ENCODE peak calls at places on chromosomes 13 and 19, in eight cellular contexts. X is WTC11; T is CD8-positive, alpha-beta T cell; J is WERI-Rb-1; Q is fibroblast of lung; Y is heart right ventricle; G is astrocyte of the spinal cord; O is AG09319. E is an unnamed sample.

GRCh38 chr13:113573065-113573464 is 11.5 kb upstream of the TFDP1 start:
- DNase-seq in J (no peak), Y (no peak), O (no peak), T (no peak), Q (no peak), X (no peak), G (no peak), E (no peak)

GRCh38 chr13:111210082-111210481 is 95.0 kb downstream of the ARHGEF7 start:
- DNase-seq in O (no peak), G (no peak), X (no peak), T (no peak), J (no peak), Q (no peak), Y (no peak), E (no peak)

GRCh38 chr13:110164706-110165105 is 142.3 kb downstream of the COL4A1 start:
- DNase-seq in Y (no peak), X (no peak), T (no peak), J (no peak), Q (no peak), G (no peak), O (no peak), E (no peak)

GRCh38 chr19:34310494-34310981 is 54.5 kb upstream of the GPI start:
- DNase-seq in Q (no peak), O (no peak), G (no peak), T (no peak), Y (no peak), J (no peak), X (no peak), E (no peak)

GRCh38 chr19:14432817-14433453 is at the start of gene PKN1:
- DNase-seq in Q (no peak), Y (peak), G (peak), O (no peak), T (peak), J (peak), X (peak), E (no peak)

GRCh38 chr19:54297759-54298305 is 15.1 kb downstream of the LILRA5 start:
- DNase-seq in G (no peak), X (no peak), O (no peak), J (no peak), T (no peak), Y (no peak), Q (no peak), E (no peak)

GRCh38 chr19:38693380-38694223 is 46.2 kb downstream of the ACTN4 start:
- DNase-seq in Q (peak), T (peak), J (no peak), X (peak), O (no peak), Y (no peak), G (peak), E (peak)

GRCh38 chr19:1855828-1856255 is 7.5 kb downstream of the KLF16 start:
- DNase-seq in O (no peak), T (no peak), Y (no peak), G (no peak), Q (no peak), X (no peak), J (no peak), E (no peak)

GRCh38 chr19:46493236-46494114 is 2.2 kb downstream of the PNMA8B start:
- DNase-seq in Y (peak), Q (no peak), O (no peak), J (no peak), G (no peak), T (no peak), X (peak), E (no peak)

GRCh38 chr19:31943305-31943704 is 402.1 kb upstream of the ZNF507 start:
- DNase-seq in G (no peak), X (peak), Y (no peak), Q (no peak), O (no peak), T (no peak), J (peak), E (no peak)

GRCh38 chr19:30004403-30004802 is 62.4 kb downstream of the URI1 start:
- DNase-seq in Q (no peak), G (no peak), X (no peak), J (no peak), Y (no peak), T (no peak), O (no peak), E (no peak)

GRCh38 chr19:50626011-50626410 is 13.7 kb downstream of the SYT3 start:
- DNase-seq in G (no peak), J (no peak), O (no peak), T (no peak), X (no peak), Y (no peak), Q (no peak), E (no peak)

GRCh38 chr19:8321760-8322637 is 703 bp downstream of the RPS28 start:
- DNase-seq in X (no peak), G (no peak), Y (no peak), Q (no peak), O (no peak), T (no peak), J (no peak), E (no peak)

GRCh38 chr13:113777311-113778260 is 18.6 kb downstream of the TMEM255B start:
- DNase-seq in G (peak), T (no peak), J (no peak), O (no peak), Q (peak), Y (no peak), X (peak), E (no peak)

GRCh38 chr13:39781381-39781780 is 125.9 kb downstream of the COG6 start:
- DNase-seq in G (no peak), O (no peak), Y (no peak), X (no peak), Q (no peak), J (no peak), T (no peak), E (no peak)

GRCh38 chr19:7197760-7198696 is 96.2 kb downstream of the INSR start:
- DNase-seq in Q (peak), T (peak), Y (peak), X (peak), G (peak), O (peak), J (peak), E (peak)

GRCh38 chr19:17920527-17920926 is 12.3 kb upstream of the CCDC124 start:
- DNase-seq in O (no peak), J (no peak), T (no peak), Y (no peak), G (no peak), X (no peak), Q (no peak), E (no peak)

GRCh38 chr19:51772977-51773376 is 12.0 kb downstream of the FPR2 start:
- DNase-seq in T (no peak), Y (no peak), X (no peak), Q (no peak), J (peak), G (no peak), O (no peak), E (no peak)

GRCh38 chr19:16235811-16236710 is 38.4 kb downstream of the AP1M1 start:
- DNase-seq in J (no peak), Q (no peak), Y (no peak), G (no peak), O (no peak), T (no peak), X (no peak), E (no peak)

GRCh38 chr13:94617389-94618000 is 15.8 kb downstream of the GPR180 start:
- DNase-seq in X (no peak), Y (no peak), O (no peak), G (peak), J (no peak), T (no peak), Q (no peak), E (no peak)

GRCh38 chr13:113864303-113864890 is 521 bp upstream of the GAS6 start:
- DNase-seq in X (no peak), Y (no peak), O (no peak), T (no peak), J (no peak), Q (no peak), G (no peak), E (peak)

GRCh38 chr13:25764378-25764777 is 287.4 kb downstream of the SHISA2 start:
- DNase-seq in J (no peak), Q (no peak), G (no peak), T (no peak), Y (no peak), X (peak), O (no peak), E (no peak)

GRCh38 chr19:5293607-5294089 is 47.0 kb downstream of the PTPRS start:
- DNase-seq in O (peak), Y (peak), J (peak), G (peak), X (peak), Q (peak), T (no peak), E (peak)

GRCh38 chr13:99949657-99950413 is 21.7 kb downstream of the ZIC5 start:
- DNase-seq in G (no peak), O (no peak), Y (no peak), X (no peak), T (no peak), J (no peak), Q (no peak), E (no peak)

GRCh38 chr19:45115809-45116615 is 23.0 kb downstream of the PPP1R37 start:
- DNase-seq in J (no peak), X (no peak), Q (no peak), O (no peak), T (no peak), Y (no peak), G (no peak), E (no peak)

GRCh38 chr13:96707146-96707545 is 287.1 kb downstream of the OXGR1 start:
- DNase-seq in O (no peak), Y (no peak), T (no peak), X (no peak), J (no peak), G (no peak), Q (no peak), E (no peak)

GRCh38 chr19:49363265-49364082 is at the start of gene DKKL1:
- DNase-seq in X (peak), G (peak), T (peak), O (peak), J (peak), Y (peak), Q (peak), E (peak)

GRCh38 chr19:2391118-2391725 is 31.2 kb downstream of the TMPRSS9 start:
- DNase-seq in Q (peak), O (peak), Y (no peak), X (no peak), T (peak), G (peak), J (peak), E (peak)

GRCh38 chr19:54648129-54648528 is 14.7 kb upstream of the LILRB4 start:
- DNase-seq in O (no peak), G (no peak), Q (no peak), J (no peak), T (no peak), Y (no peak), X (no peak), E (no peak)

GRCh38 chr13:21762512-21762911 is 91.6 kb downstream of the FGF9 start:
- DNase-seq in O (no peak), Q (no peak), Y (no peak), G (no peak), X (no peak), T (no peak), J (no peak), E (no peak)

GRCh38 chr19:47776568-47776967 is 1.9 kb upstream of the SELENOW start:
- DNase-seq in Y (no peak), O (no peak), X (no peak), T (no peak), G (no peak), Q (peak), J (no peak), E (no peak)

GRCh38 chr19:48959341-48960239 is 4.9 kb downstream of the BAX start:
- DNase-seq in Y (no peak), X (no peak), Q (no peak), T (no peak), O (no peak), J (no peak), G (no peak), E (no peak)

GRCh38 chr13:110479648-110480047 is 81.9 kb downstream of the RAB20 start:
- DNase-seq in O (no peak), G (no peak), Q (no peak), T (no peak), Y (peak), J (no peak), X (no peak), E (no peak)

DNA sequence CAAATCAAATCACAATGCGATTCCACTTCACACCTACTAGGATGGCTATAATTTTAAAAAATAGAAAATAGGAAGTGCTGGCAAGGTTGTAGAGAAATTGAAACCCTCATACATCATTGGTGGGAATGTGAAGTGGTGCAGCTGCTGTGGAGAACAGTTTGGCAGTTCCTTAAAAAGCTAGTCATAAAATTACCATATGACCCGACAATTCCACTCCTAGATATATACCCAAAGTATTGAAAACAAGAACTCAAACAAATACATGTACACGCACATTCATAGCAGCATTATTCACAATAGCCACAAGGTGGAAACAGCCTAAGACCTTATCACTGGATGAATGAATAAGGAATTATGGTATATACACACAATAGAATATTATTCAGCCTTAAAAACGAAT is 12.0 kb downstream of the HMGB1 start:
- DNase-seq in T (no peak), J (no peak), X (no peak), G (no peak), O (no peak), Y (no peak), Q (no peak), E (peak)
- TF ChIP-seq CTCF in T (no peak), J (no peak), X (no peak), G (peak), O (no peak), Y (no peak), Q (no peak), E (peak)

GRCh38 chr13:98448642-98448928 is 128.3 kb downstream of the STK24 start:
- DNase-seq in G (no peak), O (no peak), J (no peak), Q (no peak), T (no peak), Y (no peak), X (no peak), E (no peak)
- TF ChIP-seq CTCF in G (no peak), O (no peak), J (no peak), Q (no peak), T (no peak), Y (no peak), X (peak), E (peak)

GRCh38 chr13:44739120-44739519 is 163.0 kb upstream of the TSC22D1 start:
- DNase-seq in Y (no peak), Q (no peak), T (no peak), O (no peak), G (no peak), X (no peak), J (no peak), E (no peak)
- TF ChIP-seq CTCF in Y (no peak), Q (no peak), T (no peak), O (no peak), G (no peak), X (no peak), J (no peak), E (no peak)

DNA sequence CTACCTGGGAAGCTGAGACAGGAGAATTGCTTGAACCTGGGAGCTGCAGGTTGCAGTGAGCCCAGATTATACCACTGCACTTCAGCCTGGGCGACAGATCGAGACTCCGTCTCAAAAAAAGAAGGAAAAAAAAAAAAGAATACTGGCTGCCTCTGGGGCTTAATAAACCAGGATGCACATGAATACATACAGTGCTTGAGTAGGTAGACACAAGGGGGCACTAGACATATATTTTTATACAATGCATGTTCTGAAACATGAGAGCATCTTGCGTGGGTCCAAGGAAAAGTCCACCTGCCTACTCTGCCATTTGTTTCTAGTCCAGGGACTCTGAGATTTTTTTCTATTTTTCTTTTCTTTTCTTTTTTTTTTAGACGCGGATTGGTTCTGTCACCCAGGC is 31.2 kb downstream of the KEAP1 start:
- DNase-seq in O (no peak), X (no peak), Q (peak), Y (no peak), G (peak), J (no peak), T (no peak), E (peak)
- TF ChIP-seq CTCF in O (peak), X (no peak), Q (peak), Y (peak), G (peak), J (peak), T (peak), E (peak)

DNA sequence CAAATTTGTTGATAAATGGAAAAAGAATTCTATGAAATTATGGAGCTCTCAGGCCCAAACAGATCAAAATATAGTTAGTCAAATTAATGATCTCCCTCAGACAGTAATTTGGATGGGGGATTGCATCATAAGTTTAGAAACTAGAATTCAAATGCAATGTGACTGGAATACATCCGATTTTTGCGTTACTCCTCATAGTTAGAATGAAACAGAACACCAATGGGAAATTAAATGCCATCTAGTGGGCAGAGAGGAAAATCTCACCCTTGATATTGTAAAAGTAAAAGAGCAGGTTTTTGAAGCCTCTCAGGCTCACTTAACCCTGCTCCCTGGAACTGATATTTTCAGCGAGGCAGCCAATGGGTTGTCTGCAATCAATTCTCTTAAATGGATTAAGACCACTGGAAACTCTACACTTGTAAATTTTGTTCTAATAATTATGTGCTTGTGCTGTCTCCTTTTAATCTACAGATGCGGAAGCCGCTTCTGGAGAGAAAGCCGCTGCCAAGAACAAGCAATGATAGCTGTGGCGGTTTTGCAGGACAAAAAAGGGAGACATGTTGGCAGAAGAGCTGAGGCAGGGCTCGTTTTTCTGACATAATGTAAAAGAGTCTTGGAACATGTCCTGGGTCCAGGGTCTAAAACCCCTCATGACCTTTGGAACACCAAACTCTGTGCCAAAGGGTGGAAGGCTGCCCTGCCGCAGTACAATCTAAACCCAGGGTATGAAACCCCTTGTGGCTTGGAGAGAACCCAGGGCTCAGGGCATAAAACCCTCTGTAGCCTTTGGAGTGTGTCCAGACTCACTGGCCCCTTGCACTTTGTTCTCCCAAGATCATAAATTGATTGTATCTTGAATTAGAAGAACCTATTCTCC is 12.9 kb downstream of the ZNF417 start:
- DNase-seq in Q (peak), O (no peak), Y (no peak), X (no peak), T (no peak), J (no peak), G (peak), E (peak)
- TF ChIP-seq CTCF in Q (peak), O (peak), Y (peak), X (peak), T (peak), J (peak), G (peak), E (peak)

GRCh38 chr13:23709521-23709920 is 139.3 kb downstream of the TNFRSF19 start:
- DNase-seq in X (no peak), Q (no peak), O (no peak), G (no peak), T (no peak), Y (no peak), J (no peak), E (peak)

GRCh38 chr13:23711355-23711754 is 141.1 kb downstream of the TNFRSF19 start:
- DNase-seq in Q (no peak), Y (no peak), J (no peak), O (no peak), X (no peak), G (no peak), T (no peak), E (no peak)

GRCh38 chr13:23707674-23708073 is 137.5 kb downstream of the TNFRSF19 start:
- DNase-seq in G (peak), J (peak), Y (no peak), O (no peak), X (no peak), Q (no peak), T (no peak), E (peak)

GRCh38 chr13:23714672-23715071 is 144.5 kb downstream of the TNFRSF19 start:
- DNase-seq in X (no peak), Y (no peak), J (no peak), G (no peak), T (no peak), O (no peak), Q (no peak), E (no peak)

GRCh38 chr13:23710366-23710765 is 140.2 kb downstream of the TNFRSF19 start:
- DNase-seq in G (no peak), T (no peak), X (no peak), J (no peak), O (no peak), Q (no peak), Y (no peak), E (no peak)
- TF ChIP-seq CTCF in G (no peak), T (no peak), X (no peak), J (no peak), O (no peak), Q (no peak), Y (no peak), E (no peak)

GRCh38 chr13:98468352-98468751 is 108.6 kb downstream of the STK24 start:
- DNase-seq in X (no peak), Q (no peak), J (no peak), Y (no peak), O (no peak), T (no peak), G (no peak), E (no peak)
- TF ChIP-seq CTCF in X (no peak), Q (no peak), J (no peak), Y (no peak), O (no peak), T (no peak), G (peak), E (no peak)

GRCh38 chr13:32587014-32587773 is 942 bp downstream of the PDS5B start:
- DNase-seq in X (peak), O (peak), Y (peak), G (peak), T (peak), J (peak), Q (peak), E (peak)
- TF ChIP-seq CTCF in X (no peak), O (no peak), Y (no peak), G (no peak), T (no peak), J (no peak), Q (no peak), E (no peak)